ENCODE peak calls at places on chromosomes 7 and 10, in ten cellular contexts. V, A, Q, W, N, O, X, R, K and Z are unnamed samples.
A peak's percentile ranks its signal among the peaks of the same experiment; 100 is the strongest.

GRCh38 chr7:30522163-30522562 is 17.5 kb upstream of the GGCT start:
- DNase-seq in Q (no peak), W (no peak), O (no peak), R (no peak), A (no peak), X (no peak), N (no peak), K (no peak), V (no peak), Z (no peak)

GRCh38 chr7:140060243-140060630 is 2.5 kb downstream of the PARP12 start:
- DNase-seq in N (no peak), R (no peak), X (no peak), V (no peak), Q (no peak), K (no peak), O (no peak), W (no peak), A (no peak), Z (no peak)

GRCh38 chr7:36034020-36034419 is 119.0 kb upstream of the EEPD1 start:
- DNase-seq in R (no peak), X (peak; percentile 83), V (no peak), K (no peak), O (no peak), Q (peak; percentile 37), W (no peak), N (no peak), A (no peak), Z (no peak)

GRCh38 chr10:72688208-72688651 is 3.7 kb upstream of the MCU start:
- DNase-seq in X (peak; percentile 77), K (no peak), W (no peak), Q (peak; percentile 96), N (no peak), R (no peak), O (no peak), V (no peak), A (no peak), Z (no peak)

GRCh38 chr10:127048630-127049029 is 143.4 kb downstream of the DOCK1 start:
- DNase-seq in Q (no peak), O (no peak), N (no peak), W (no peak), R (no peak), V (no peak), K (no peak), X (no peak), A (no peak), Z (no peak)

GRCh38 chr10:28408237-28408777 is 105.4 kb upstream of the MPP7 start:
- DNase-seq in A (no peak), N (no peak), K (no peak), O (no peak), X (no peak), W (no peak), R (no peak), Q (no peak), V (no peak), Z (no peak)

GRCh38 chr7:93146036-93146435 is 2.1 kb downstream of the SAMD9L start:
- DNase-seq in R (no peak), A (no peak), V (no peak), X (peak; percentile 13), O (no peak), Q (no peak), W (no peak), K (no peak), N (no peak), Z (no peak)

GRCh38 chr10:15515207-15515606 is 144.1 kb upstream of the FAM171A1 start:
- DNase-seq in Q (no peak), W (no peak), K (no peak), A (no peak), R (no peak), O (no peak), V (no peak), N (no peak), X (no peak), Z (no peak)

GRCh38 chr10:110361800-110362456 is 57.2 kb upstream of the SMNDC1 start:
- DNase-seq in W (no peak), O (no peak), V (no peak), A (no peak), K (no peak), N (no peak), Q (no peak), R (no peak), X (no peak), Z (no peak)

GRCh38 chr10:77416327-77417135 is 221.1 kb downstream of the KCNMA1 start:
- DNase-seq in X (peak; percentile 97), K (no peak), Q (peak; percentile 92), W (no peak), V (no peak), A (no peak), O (no peak), R (no peak), N (no peak), Z (no peak)

GRCh38 chr7:81638216-81638615 is 131.6 kb downstream of the HGF start:
- DNase-seq in R (no peak), O (no peak), X (no peak), K (peak; percentile 19), W (no peak), V (no peak), N (no peak), A (no peak), Q (no peak), Z (no peak)

GRCh38 chr7:131210618-131211017 is 117.1 kb upstream of the MKLN1 start:
- DNase-seq in R (no peak), Q (no peak), X (no peak), K (no peak), W (no peak), N (no peak), V (peak; percentile 33), O (no peak), A (no peak), Z (no peak)

GRCh38 chr10:79407811-79408795 is 37.3 kb downstream of the ZCCHC24 start:
- DNase-seq in N (no peak), O (no peak), Q (no peak), R (no peak), W (no peak), A (no peak), X (no peak), V (no peak), K (peak; percentile 11), Z (no peak)

GRCh38 chr10:34824870-34825269 is 9.8 kb upstream of the PARD3 start:
- DNase-seq in V (no peak), Q (no peak), W (no peak), R (no peak), O (no peak), X (no peak), K (no peak), N (no peak), A (no peak), Z (no peak)

GRCh38 chr7:132760241-132760616 is 184.0 kb upstream of the PLXNA4 start:
- DNase-seq in V (no peak), R (no peak), N (no peak), X (no peak), O (no peak), Q (no peak), A (no peak), W (no peak), K (no peak), Z (no peak)

GRCh38 chr10:98632456-98633150 is 185.9 kb upstream of the HPS1 start:
- DNase-seq in R (no peak), A (no peak), W (no peak), X (no peak), O (no peak), N (no peak), Q (no peak), K (no peak), V (no peak), Z (no peak)

GRCh38 chr10:77428776-77429395 is 208.7 kb downstream of the KCNMA1 start:
- DNase-seq in X (peak; percentile 32), N (no peak), K (no peak), Q (peak; percentile 23), W (peak; percentile 67), A (no peak), R (no peak), V (no peak), O (no peak), Z (no peak)

GRCh38 chr10:31118561-31118960 is 86.9 kb upstream of the ZNF438 start:
- DNase-seq in V (no peak), O (no peak), W (no peak), Q (no peak), X (no peak), R (no peak), K (no peak), N (no peak), A (no peak), Z (no peak)

GRCh38 chr7:141452911-141453310 is 98.3 kb upstream of the AGK start:
- DNase-seq in V (no peak), O (no peak), W (no peak), A (no peak), Q (no peak), X (no peak), R (no peak), N (no peak), K (no peak), Z (no peak)

GRCh38 chr10:84329094-84329611 is 764 bp downstream of the CCSER2 start:
- DNase-seq in Q (no peak), W (peak; percentile 56), O (peak; percentile 55), A (peak; percentile 37), X (peak; percentile 41), K (peak; percentile 1), R (peak; percentile 67), N (peak; percentile 32), V (no peak), Z (peak; percentile 23)

GRCh38 chr10:43250925-43251663 is 15.8 kb downstream of the RASGEF1A start:
- DNase-seq in R (no peak), K (no peak), W (no peak), A (no peak), Q (no peak), V (peak; percentile 44), N (no peak), O (no peak), X (no peak), Z (peak; percentile 5)

GRCh38 chr10:45446858-45447257 is 72.8 kb downstream of the ALOX5 start:
- DNase-seq in R (no peak), Q (no peak), K (no peak), O (no peak), V (no peak), W (no peak), N (no peak), X (no peak), A (no peak), Z (no peak)

GRCh38 chr10:55867848-55868247 is 493.2 kb downstream of the ZWINT start:
- DNase-seq in O (no peak), X (no peak), K (no peak), V (no peak), W (no peak), Q (no peak), A (no peak), N (no peak), R (no peak), Z (no peak)

GRCh38 chr7:105837765-105838241 is 38.6 kb downstream of the ATXN7L1 start:
- DNase-seq in A (no peak), X (no peak), V (no peak), N (no peak), W (no peak), O (no peak), R (no peak), K (peak; percentile 81), Q (no peak), Z (no peak)

GRCh38 chr7:144565586-144565985 is 162.1 kb upstream of the NOBOX start:
- DNase-seq in W (no peak), O (no peak), X (no peak), R (no peak), Q (no peak), A (no peak), N (no peak), V (no peak), K (no peak), Z (no peak)

GRCh38 chr10:71797533-71798307 is 24.4 kb upstream of the VSIR start:
- DNase-seq in O (no peak), A (no peak), X (no peak), W (no peak), K (no peak), V (no peak), R (no peak), Q (no peak), N (no peak), Z (no peak)

GRCh38 chr10:106708521-106708920 is 456.0 kb downstream of the SORCS1 start:
- DNase-seq in O (no peak), W (no peak), N (no peak), R (no peak), X (no peak), Q (no peak), A (no peak), V (no peak), K (no peak), Z (no peak)

GRCh38 chr10:114486938-114487814 is 82.9 kb upstream of the AFAP1L2 start:
- DNase-seq in W (no peak), R (no peak), N (no peak), O (no peak), K (peak; percentile 40), V (no peak), X (peak; percentile 61), Q (peak; percentile 70), A (no peak), Z (no peak)